ENCODE peak calls at places on chromosomes 16 and 17, in four cellular contexts. One of them, this sample, is unnamed.

GRCh38 chr17:29699283-29699682 is 76.6 kb upstream of the CORO6 start:
- DNase-seq in lower lobe of right lung: no peak
- DNase-seq in heart right ventricle: no peak
- DNase-seq in tibial artery: no peak
- DNase-seq in this sample: no peak

GRCh38 chr17:1399366-1399678 is 700 bp downstream of the YWHAE start:
- DNase-seq in tibial artery: peak
- DNase-seq in lower lobe of right lung: peak
- DNase-seq in heart right ventricle: no peak
- DNase-seq in this sample: no peak

GRCh38 chr16:86732621-86733297 is 154.4 kb downstream of the FOXL1 start:
- DNase-seq in heart right ventricle: no peak
- DNase-seq in lower lobe of right lung: no peak
- DNase-seq in tibial artery: no peak
- DNase-seq in this sample: no peak

GRCh38 chr16:86222965-86223551 is 287.3 kb upstream of the FOXF1 start:
- DNase-seq in tibial artery: no peak
- DNase-seq in heart right ventricle: no peak
- DNase-seq in lower lobe of right lung: no peak
- DNase-seq in this sample: no peak

GRCh38 chr17:67474081-67474661 is 97.1 kb downstream of the PITPNC1 start:
- DNase-seq in heart right ventricle: peak
- DNase-seq in lower lobe of right lung: no peak
- DNase-seq in tibial artery: peak
- DNase-seq in this sample: no peak

GRCh38 chr17:1997146-1997586 is 28.0 kb downstream of the RTN4RL1 start:
- DNase-seq in lower lobe of right lung: no peak
- DNase-seq in tibial artery: no peak
- DNase-seq in heart right ventricle: no peak
- DNase-seq in this sample: no peak

GRCh38 chr16:66254751-66255150 is 111.7 kb upstream of the CDH5 start:
- DNase-seq in lower lobe of right lung: no peak
- DNase-seq in heart right ventricle: no peak
- DNase-seq in tibial artery: no peak
- DNase-seq in this sample: no peak

GRCh38 chr17:16304832-16305231 is 48.4 kb downstream of the CENPV start:
- DNase-seq in tibial artery: no peak
- DNase-seq in lower lobe of right lung: no peak
- DNase-seq in heart right ventricle: no peak
- DNase-seq in this sample: no peak

GRCh38 chr17:16255481-16255901 is 38.5 kb downstream of the PIGL start:
- DNase-seq in lower lobe of right lung: peak
- DNase-seq in tibial artery: peak
- DNase-seq in heart right ventricle: peak
- DNase-seq in this sample: peak

GRCh38 chr16:88325087-88325750 is 57.5 kb upstream of the ZNF469 start:
- DNase-seq in tibial artery: no peak
- DNase-seq in lower lobe of right lung: no peak
- DNase-seq in heart right ventricle: no peak
- DNase-seq in this sample: no peak

GRCh38 chr17:36931697-36932382 is 5.4 kb upstream of the LHX1 start:
- DNase-seq in lower lobe of right lung: no peak
- DNase-seq in tibial artery: no peak
- DNase-seq in heart right ventricle: no peak
- DNase-seq in this sample: no peak

GRCh38 chr16:53629151-53629550 is 74.5 kb downstream of the RPGRIP1L start:
- DNase-seq in tibial artery: no peak
- DNase-seq in heart right ventricle: no peak
- DNase-seq in lower lobe of right lung: no peak
- DNase-seq in this sample: no peak

GRCh38 chr17:46979023-46979870 is at the start of gene RPRML:
- DNase-seq in lower lobe of right lung: peak
- DNase-seq in tibial artery: no peak
- DNase-seq in heart right ventricle: peak
- DNase-seq in this sample: no peak

GRCh38 chr17:16352838-16353701 is at the start of gene CENPV:
- DNase-seq in lower lobe of right lung: peak
- DNase-seq in heart right ventricle: peak
- DNase-seq in tibial artery: no peak
- DNase-seq in this sample: no peak

GRCh38 chr16:56436258-56436657 is 10.9 kb upstream of the AMFR start:
- DNase-seq in heart right ventricle: no peak
- DNase-seq in tibial artery: no peak
- DNase-seq in lower lobe of right lung: no peak
- DNase-seq in this sample: no peak

GRCh38 chr17:21089933-21090888 is 36.6 kb upstream of the DHRS7B start:
- DNase-seq in heart right ventricle: no peak
- DNase-seq in lower lobe of right lung: no peak
- DNase-seq in tibial artery: no peak
- DNase-seq in this sample: no peak

GRCh38 chr17:41618341-41619161 is 5.8 kb downstream of the KRT17 start:
- DNase-seq in tibial artery: no peak
- DNase-seq in heart right ventricle: no peak
- DNase-seq in lower lobe of right lung: no peak
- DNase-seq in this sample: no peak

GRCh38 chr17:48439875-48440505 is 10.0 kb upstream of the SKAP1 start:
- DNase-seq in heart right ventricle: no peak
- DNase-seq in lower lobe of right lung: no peak
- DNase-seq in tibial artery: no peak
- DNase-seq in this sample: no peak

GRCh38 chr16:72793017-72793416 is 254.9 kb downstream of the ZFHX3 start:
- DNase-seq in tibial artery: no peak
- DNase-seq in heart right ventricle: no peak
- DNase-seq in lower lobe of right lung: no peak
- DNase-seq in this sample: no peak

GRCh38 chr16:53945996-53946395 is 242.0 kb downstream of the FTO start:
- DNase-seq in tibial artery: no peak
- DNase-seq in heart right ventricle: no peak
- DNase-seq in lower lobe of right lung: no peak
- DNase-seq in this sample: no peak

GRCh38 chr16:48215738-48216137 is 28.4 kb upstream of the LONP2 start:
- DNase-seq in heart right ventricle: no peak
- DNase-seq in tibial artery: no peak
- DNase-seq in lower lobe of right lung: no peak
- DNase-seq in this sample: no peak

GRCh38 chr16:320206-320605 is 32.3 kb downstream of the AXIN1 start:
- DNase-seq in heart right ventricle: no peak
- DNase-seq in lower lobe of right lung: no peak
- DNase-seq in tibial artery: no peak
- DNase-seq in this sample: no peak

GRCh38 chr17:80307994-80308671 is 47.5 kb downstream of the RNF213 start:
- DNase-seq in heart right ventricle: no peak
- DNase-seq in lower lobe of right lung: no peak
- DNase-seq in tibial artery: no peak
- DNase-seq in this sample: no peak

GRCh38 chr16:84416407-84417321 is 48.3 kb downstream of the ATP2C2 start:
- DNase-seq in heart right ventricle: no peak
- DNase-seq in tibial artery: no peak
- DNase-seq in lower lobe of right lung: no peak
- DNase-seq in this sample: no peak

GRCh38 chr17:27423651-27424050 is 32.6 kb upstream of the KSR1 start:
- DNase-seq in lower lobe of right lung: no peak
- DNase-seq in heart right ventricle: no peak
- DNase-seq in tibial artery: no peak
- DNase-seq in this sample: no peak

GRCh38 chr17:83026311-83026811 is 53.0 kb upstream of the METRNL start:
- DNase-seq in heart right ventricle: no peak
- DNase-seq in tibial artery: no peak
- DNase-seq in lower lobe of right lung: no peak
- DNase-seq in this sample: no peak

GRCh38 chr16:16861546-16861945 is 482.6 kb downstream of the NPIPA7 start:
- DNase-seq in tibial artery: no peak
- DNase-seq in heart right ventricle: peak
- DNase-seq in lower lobe of right lung: no peak
- DNase-seq in this sample: peak

GRCh38 chr16:78297066-78297666 is 197.7 kb downstream of the WWOX start:
- DNase-seq in heart right ventricle: no peak
- DNase-seq in tibial artery: no peak
- DNase-seq in lower lobe of right lung: no peak
- DNase-seq in this sample: no peak

GRCh38 chr17:76219670-76220383 is 20.5 kb downstream of the RNF157 start:
- DNase-seq in lower lobe of right lung: no peak
- DNase-seq in tibial artery: no peak
- DNase-seq in heart right ventricle: no peak
- DNase-seq in this sample: no peak
- H3K27ac ChIP-seq in lower lobe of right lung: no peak
- H3K27ac ChIP-seq in tibial artery: no peak
- H3K27ac ChIP-seq in heart right ventricle: no peak
- H3K27ac ChIP-seq in this sample: no peak

GRCh38 chr17:40514013-40514875 is 12.8 kb upstream of the TNS4 start:
- DNase-seq in lower lobe of right lung: no peak
- DNase-seq in tibial artery: no peak
- DNase-seq in heart right ventricle: no peak
- DNase-seq in this sample: no peak

GRCh38 chr17:40509626-40510327 is 8.4 kb upstream of the TNS4 start:
- DNase-seq in heart right ventricle: no peak
- DNase-seq in tibial artery: no peak
- DNase-seq in lower lobe of right lung: no peak
- DNase-seq in this sample: no peak

GRCh38 chr17:40511667-40512221 is 10.3 kb upstream of the TNS4 start:
- DNase-seq in lower lobe of right lung: no peak
- DNase-seq in heart right ventricle: no peak
- DNase-seq in tibial artery: no peak
- DNase-seq in this sample: no peak

GRCh38 chr17:40511136-40511535 is 9.7 kb upstream of the TNS4 start:
- DNase-seq in heart right ventricle: no peak
- DNase-seq in tibial artery: no peak
- DNase-seq in lower lobe of right lung: no peak
- DNase-seq in this sample: no peak

GRCh38 chr17:40510328-40510648 is 8.9 kb upstream of the TNS4 start:
- DNase-seq in heart right ventricle: no peak
- DNase-seq in tibial artery: no peak
- DNase-seq in lower lobe of right lung: no peak
- DNase-seq in this sample: no peak
- H3K27ac ChIP-seq in heart right ventricle: no peak
- H3K27ac ChIP-seq in tibial artery: no peak
- H3K27ac ChIP-seq in lower lobe of right lung: no peak
- H3K27ac ChIP-seq in this sample: no peak

DNA sequence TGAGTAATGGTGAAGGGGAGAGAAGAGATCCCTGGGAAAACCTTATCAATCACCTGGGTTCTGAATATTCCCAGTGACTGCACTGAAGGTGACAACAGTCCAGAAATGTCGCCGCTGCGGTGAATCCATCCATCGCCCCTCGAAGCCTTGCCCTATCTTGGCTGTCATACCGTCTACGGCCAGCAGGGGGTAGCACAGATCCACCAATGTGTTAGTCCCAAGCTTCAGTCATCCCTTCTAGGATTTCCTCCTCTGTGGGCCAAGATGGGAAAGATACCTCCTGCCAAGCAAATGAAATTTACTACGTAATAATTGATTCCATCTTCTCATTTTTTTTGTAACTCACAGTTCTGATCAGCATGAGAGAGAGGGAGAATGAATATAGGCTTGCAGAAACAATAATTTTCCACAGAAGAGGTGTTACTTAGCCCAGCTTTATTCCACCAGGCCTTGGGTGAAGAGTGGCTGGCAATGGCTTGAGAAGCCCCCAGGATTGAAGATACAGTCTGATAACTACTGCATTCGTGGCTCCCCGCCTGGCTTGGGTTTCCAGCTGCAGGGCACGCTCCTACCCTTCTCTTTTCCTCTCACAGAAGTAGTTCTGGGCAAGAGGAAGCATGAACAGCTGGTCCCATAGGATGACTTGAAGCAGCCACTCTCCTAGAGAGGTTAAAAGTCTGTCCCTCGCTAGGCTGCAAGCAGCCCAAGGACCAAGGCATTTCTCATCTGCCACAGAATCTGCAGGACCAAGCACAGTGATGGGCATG is 2.6 kb upstream of the FMNL1 start:
- DNase-seq in tibial artery: peak
- DNase-seq in heart right ventricle: peak
- DNase-seq in lower lobe of right lung: peak
- DNase-seq in this sample: peak
- H3K27ac ChIP-seq in tibial artery: no peak
- H3K27ac ChIP-seq in heart right ventricle: no peak
- H3K27ac ChIP-seq in lower lobe of right lung: no peak
- H3K27ac ChIP-seq in this sample: no peak

GRCh38 chr17:74875970-74876593 is 3.3 kb upstream of the FDXR start:
- DNase-seq in heart right ventricle: no peak
- DNase-seq in lower lobe of right lung: no peak
- DNase-seq in tibial artery: no peak
- DNase-seq in this sample: no peak

GRCh38 chr17:74881073-74881472 is 8.3 kb upstream of the FDXR start:
- DNase-seq in tibial artery: no peak
- DNase-seq in lower lobe of right lung: no peak
- DNase-seq in heart right ventricle: no peak
- DNase-seq in this sample: no peak

GRCh38 chr17:74877592-74878543 is 5.1 kb upstream of the FDXR start:
- DNase-seq in tibial artery: no peak
- DNase-seq in heart right ventricle: no peak
- DNase-seq in lower lobe of right lung: no peak
- DNase-seq in this sample: no peak

GRCh38 chr17:74879308-74879707 is 6.5 kb upstream of the FDXR start:
- DNase-seq in tibial artery: no peak
- DNase-seq in heart right ventricle: no peak
- DNase-seq in lower lobe of right lung: no peak
- DNase-seq in this sample: no peak

GRCh38 chr17:74878658-74879057 is 5.9 kb upstream of the FDXR start:
- DNase-seq in heart right ventricle: no peak
- DNase-seq in tibial artery: no peak
- DNase-seq in lower lobe of right lung: no peak
- DNase-seq in this sample: no peak
- H3K27ac ChIP-seq in heart right ventricle: no peak
- H3K27ac ChIP-seq in tibial artery: no peak
- H3K27ac ChIP-seq in lower lobe of right lung: no peak
- H3K27ac ChIP-seq in this sample: no peak

This sample was measured in substantia nigra.